ENCODE peak calls at places on chromosomes 5 and 9, in seven cellular contexts. One of them, this sample, is unnamed.

GRCh38 chr9:98323051-98323830 is 67.8 kb upstream of the TBC1D2 start:
- DNase-seq in progenitor cell of endocrine pancreas: no peak
- DNase-seq in GM12892: no peak
- DNase-seq in CD4-positive, alpha-beta T cell: no peak
- DNase-seq in adrenal gland: peak; percentile 46
- DNase-seq in A549: no peak
- DNase-seq in activated CD4-positive, alpha-beta T cell treated with anti-CD3 and anti-CD28 coated beads, Interleukin-2, amount 10 ng/mL, durations not matched to agents 7 days and 5 days: no peak
- DNase-seq in this sample: no peak

GRCh38 chr5:137155621-137156020 is 343.5 kb downstream of the SPOCK1 start:
- DNase-seq in GM12892: no peak
- DNase-seq in A549: no peak
- DNase-seq in CD4-positive, alpha-beta T cell: no peak
- DNase-seq in progenitor cell of endocrine pancreas: no peak
- DNase-seq in adrenal gland: no peak
- DNase-seq in activated CD4-positive, alpha-beta T cell treated with anti-CD3 and anti-CD28 coated beads, Interleukin-2, amount 10 ng/mL, durations not matched to agents 7 days and 5 days: no peak
- DNase-seq in this sample: no peak

GRCh38 chr5:161403121-161403520 is 143.4 kb downstream of the GABRB2 start:
- DNase-seq in progenitor cell of endocrine pancreas: no peak
- DNase-seq in CD4-positive, alpha-beta T cell: no peak
- DNase-seq in GM12892: no peak
- DNase-seq in activated CD4-positive, alpha-beta T cell treated with anti-CD3 and anti-CD28 coated beads, Interleukin-2, amount 10 ng/mL, durations not matched to agents 7 days and 5 days: no peak
- DNase-seq in adrenal gland: no peak
- DNase-seq in A549: no peak
- DNase-seq in this sample: no peak

GRCh38 chr9:93030642-93031628 is 27.6 kb upstream of the SUSD3 start:
- DNase-seq in progenitor cell of endocrine pancreas: no peak
- DNase-seq in adrenal gland: no peak
- DNase-seq in GM12892: no peak
- DNase-seq in A549: no peak
- DNase-seq in CD4-positive, alpha-beta T cell: no peak
- DNase-seq in activated CD4-positive, alpha-beta T cell treated with anti-CD3 and anti-CD28 coated beads, Interleukin-2, amount 10 ng/mL, durations not matched to agents 7 days and 5 days: no peak
- DNase-seq in this sample: no peak

GRCh38 chr9:83219924-83220438 is 157.0 kb upstream of the RASEF start:
- DNase-seq in activated CD4-positive, alpha-beta T cell treated with anti-CD3 and anti-CD28 coated beads, Interleukin-2, amount 10 ng/mL, durations not matched to agents 7 days and 5 days: no peak
- DNase-seq in GM12892: no peak
- DNase-seq in progenitor cell of endocrine pancreas: no peak
- DNase-seq in adrenal gland: no peak
- DNase-seq in A549: no peak
- DNase-seq in CD4-positive, alpha-beta T cell: no peak
- DNase-seq in this sample: no peak

GRCh38 chr9:88874391-88874790 is 116.9 kb upstream of the S1PR3 start:
- DNase-seq in activated CD4-positive, alpha-beta T cell treated with anti-CD3 and anti-CD28 coated beads, Interleukin-2, amount 10 ng/mL, durations not matched to agents 7 days and 5 days: no peak
- DNase-seq in progenitor cell of endocrine pancreas: no peak
- DNase-seq in adrenal gland: no peak
- DNase-seq in A549: no peak
- DNase-seq in GM12892: no peak
- DNase-seq in CD4-positive, alpha-beta T cell: no peak
- DNase-seq in this sample: no peak

GRCh38 chr9:128765499-128765898 is 6.2 kb downstream of the ZER1 start:
- DNase-seq in A549: no peak
- DNase-seq in adrenal gland: no peak
- DNase-seq in activated CD4-positive, alpha-beta T cell treated with anti-CD3 and anti-CD28 coated beads, Interleukin-2, amount 10 ng/mL, durations not matched to agents 7 days and 5 days: no peak
- DNase-seq in progenitor cell of endocrine pancreas: no peak
- DNase-seq in GM12892: no peak
- DNase-seq in CD4-positive, alpha-beta T cell: no peak
- DNase-seq in this sample: no peak

GRCh38 chr9:98018347-98018746 is 35.2 kb downstream of the ANP32B start:
- DNase-seq in GM12892: no peak
- DNase-seq in adrenal gland: no peak
- DNase-seq in CD4-positive, alpha-beta T cell: no peak
- DNase-seq in activated CD4-positive, alpha-beta T cell treated with anti-CD3 and anti-CD28 coated beads, Interleukin-2, amount 10 ng/mL, durations not matched to agents 7 days and 5 days: no peak
- DNase-seq in A549: no peak
- DNase-seq in progenitor cell of endocrine pancreas: no peak
- DNase-seq in this sample: no peak

GRCh38 chr5:107431998-107432397 is 238.7 kb downstream of the EFNA5 start:
- DNase-seq in A549: peak; percentile 10
- DNase-seq in GM12892: no peak
- DNase-seq in CD4-positive, alpha-beta T cell: no peak
- DNase-seq in adrenal gland: no peak
- DNase-seq in activated CD4-positive, alpha-beta T cell treated with anti-CD3 and anti-CD28 coated beads, Interleukin-2, amount 10 ng/mL, durations not matched to agents 7 days and 5 days: no peak
- DNase-seq in progenitor cell of endocrine pancreas: no peak
- DNase-seq in this sample: no peak

GRCh38 chr5:116492016-116492623 is 82.5 kb downstream of the SEMA6A start:
- DNase-seq in activated CD4-positive, alpha-beta T cell treated with anti-CD3 and anti-CD28 coated beads, Interleukin-2, amount 10 ng/mL, durations not matched to agents 7 days and 5 days: peak; percentile 12
- DNase-seq in A549: no peak
- DNase-seq in GM12892: no peak
- DNase-seq in CD4-positive, alpha-beta T cell: no peak
- DNase-seq in adrenal gland: no peak
- DNase-seq in progenitor cell of endocrine pancreas: no peak
- DNase-seq in this sample: no peak

GRCh38 chr5:128538249-128539037 is 398 bp upstream of the FBN2 start:
- DNase-seq in A549: peak; percentile 63
- DNase-seq in GM12892: no peak
- DNase-seq in activated CD4-positive, alpha-beta T cell treated with anti-CD3 and anti-CD28 coated beads, Interleukin-2, amount 10 ng/mL, durations not matched to agents 7 days and 5 days: no peak
- DNase-seq in adrenal gland: peak; percentile 87
- DNase-seq in CD4-positive, alpha-beta T cell: no peak
- DNase-seq in progenitor cell of endocrine pancreas: peak; percentile 29
- DNase-seq in this sample: peak; percentile 46

GRCh38 chr9:101398930-101399640 is 434 bp downstream of the ZNF189 start:
- DNase-seq in activated CD4-positive, alpha-beta T cell treated with anti-CD3 and anti-CD28 coated beads, Interleukin-2, amount 10 ng/mL, durations not matched to agents 7 days and 5 days: peak; percentile 6
- DNase-seq in GM12892: no peak
- DNase-seq in adrenal gland: peak; percentile 29
- DNase-seq in CD4-positive, alpha-beta T cell: no peak
- DNase-seq in progenitor cell of endocrine pancreas: no peak
- DNase-seq in A549: no peak
- DNase-seq in this sample: no peak

GRCh38 chr5:67879619-67880357 is 335.8 kb upstream of the PIK3R1 start:
- DNase-seq in CD4-positive, alpha-beta T cell: no peak
- DNase-seq in progenitor cell of endocrine pancreas: no peak
- DNase-seq in GM12892: no peak
- DNase-seq in activated CD4-positive, alpha-beta T cell treated with anti-CD3 and anti-CD28 coated beads, Interleukin-2, amount 10 ng/mL, durations not matched to agents 7 days and 5 days: no peak
- DNase-seq in A549: no peak
- DNase-seq in adrenal gland: no peak
- DNase-seq in this sample: no peak

GRCh38 chr5:1294839-1295649 is at the start of gene TERT:
- DNase-seq in adrenal gland: no peak
- DNase-seq in progenitor cell of endocrine pancreas: peak; percentile 65
- DNase-seq in GM12892: no peak
- DNase-seq in CD4-positive, alpha-beta T cell: peak; percentile 68
- DNase-seq in A549: peak; percentile 48
- DNase-seq in activated CD4-positive, alpha-beta T cell treated with anti-CD3 and anti-CD28 coated beads, Interleukin-2, amount 10 ng/mL, durations not matched to agents 7 days and 5 days: peak; percentile 79
- DNase-seq in this sample: no peak

GRCh38 chr5:172414618-172415599 is 39.4 kb downstream of the SH3PXD2B start:
- DNase-seq in GM12892: no peak
- DNase-seq in CD4-positive, alpha-beta T cell: no peak
- DNase-seq in activated CD4-positive, alpha-beta T cell treated with anti-CD3 and anti-CD28 coated beads, Interleukin-2, amount 10 ng/mL, durations not matched to agents 7 days and 5 days: no peak
- DNase-seq in progenitor cell of endocrine pancreas: no peak
- DNase-seq in adrenal gland: peak; percentile 77
- DNase-seq in A549: no peak
- DNase-seq in this sample: peak; percentile 85

GRCh38 chr5:68426609-68427008 is 211.1 kb downstream of the PIK3R1 start:
- DNase-seq in GM12892: no peak
- DNase-seq in adrenal gland: no peak
- DNase-seq in CD4-positive, alpha-beta T cell: no peak
- DNase-seq in activated CD4-positive, alpha-beta T cell treated with anti-CD3 and anti-CD28 coated beads, Interleukin-2, amount 10 ng/mL, durations not matched to agents 7 days and 5 days: no peak
- DNase-seq in progenitor cell of endocrine pancreas: no peak
- DNase-seq in A549: no peak
- DNase-seq in this sample: no peak

GRCh38 chr5:105587963-105588662 is 2025.5 kb upstream of the NUDT12 start:
- DNase-seq in CD4-positive, alpha-beta T cell: no peak
- DNase-seq in A549: no peak
- DNase-seq in activated CD4-positive, alpha-beta T cell treated with anti-CD3 and anti-CD28 coated beads, Interleukin-2, amount 10 ng/mL, durations not matched to agents 7 days and 5 days: no peak
- DNase-seq in adrenal gland: no peak
- DNase-seq in GM12892: no peak
- DNase-seq in progenitor cell of endocrine pancreas: no peak
- DNase-seq in this sample: no peak

GRCh38 chr5:74200560-74200959 is 440.0 kb downstream of the ENC1 start:
- DNase-seq in progenitor cell of endocrine pancreas: no peak
- DNase-seq in CD4-positive, alpha-beta T cell: no peak
- DNase-seq in GM12892: no peak
- DNase-seq in activated CD4-positive, alpha-beta T cell treated with anti-CD3 and anti-CD28 coated beads, Interleukin-2, amount 10 ng/mL, durations not matched to agents 7 days and 5 days: no peak
- DNase-seq in adrenal gland: no peak
- DNase-seq in A549: no peak
- DNase-seq in this sample: no peak

GRCh38 chr9:133995012-133995896 is 3.1 kb upstream of the VAV2 start:
- DNase-seq in progenitor cell of endocrine pancreas: no peak
- DNase-seq in GM12892: no peak
- DNase-seq in adrenal gland: no peak
- DNase-seq in A549: peak; percentile 72
- DNase-seq in CD4-positive, alpha-beta T cell: no peak
- DNase-seq in activated CD4-positive, alpha-beta T cell treated with anti-CD3 and anti-CD28 coated beads, Interleukin-2, amount 10 ng/mL, durations not matched to agents 7 days and 5 days: no peak
- DNase-seq in this sample: no peak

GRCh38 chr9:98097836-98098235 is 21.2 kb downstream of the TRIM14 start:
- DNase-seq in CD4-positive, alpha-beta T cell: peak; percentile 34
- DNase-seq in progenitor cell of endocrine pancreas: no peak
- DNase-seq in activated CD4-positive, alpha-beta T cell treated with anti-CD3 and anti-CD28 coated beads, Interleukin-2, amount 10 ng/mL, durations not matched to agents 7 days and 5 days: peak; percentile 34
- DNase-seq in A549: no peak
- DNase-seq in GM12892: no peak
- DNase-seq in adrenal gland: no peak
- DNase-seq in this sample: no peak

GRCh38 chr9:135572233-135572632 is 10.7 kb downstream of the PAEP start:
- DNase-seq in activated CD4-positive, alpha-beta T cell treated with anti-CD3 and anti-CD28 coated beads, Interleukin-2, amount 10 ng/mL, durations not matched to agents 7 days and 5 days: no peak
- DNase-seq in GM12892: no peak
- DNase-seq in progenitor cell of endocrine pancreas: no peak
- DNase-seq in adrenal gland: no peak
- DNase-seq in CD4-positive, alpha-beta T cell: no peak
- DNase-seq in A549: no peak
- DNase-seq in this sample: no peak

GRCh38 chr9:77981332-77981731 is 50.3 kb downstream of the GNAQ start:
- DNase-seq in activated CD4-positive, alpha-beta T cell treated with anti-CD3 and anti-CD28 coated beads, Interleukin-2, amount 10 ng/mL, durations not matched to agents 7 days and 5 days: no peak
- DNase-seq in adrenal gland: peak; percentile 35
- DNase-seq in CD4-positive, alpha-beta T cell: no peak
- DNase-seq in GM12892: no peak
- DNase-seq in progenitor cell of endocrine pancreas: no peak
- DNase-seq in A549: no peak
- DNase-seq in this sample: no peak

GRCh38 chr5:10607023-10607665 is 43.3 kb downstream of the ANKRD33B start:
- DNase-seq in adrenal gland: no peak
- DNase-seq in GM12892: peak; percentile 57
- DNase-seq in activated CD4-positive, alpha-beta T cell treated with anti-CD3 and anti-CD28 coated beads, Interleukin-2, amount 10 ng/mL, durations not matched to agents 7 days and 5 days: no peak
- DNase-seq in progenitor cell of endocrine pancreas: no peak
- DNase-seq in CD4-positive, alpha-beta T cell: no peak
- DNase-seq in A549: no peak
- DNase-seq in this sample: no peak

GRCh38 chr9:87285183-87285582 is 212.5 kb upstream of the DAPK1 start:
- DNase-seq in activated CD4-positive, alpha-beta T cell treated with anti-CD3 and anti-CD28 coated beads, Interleukin-2, amount 10 ng/mL, durations not matched to agents 7 days and 5 days: no peak
- DNase-seq in A549: no peak
- DNase-seq in progenitor cell of endocrine pancreas: no peak
- DNase-seq in GM12892: no peak
- DNase-seq in CD4-positive, alpha-beta T cell: no peak
- DNase-seq in adrenal gland: no peak
- DNase-seq in this sample: no peak

GRCh38 chr5:32241034-32241783 is 67.1 kb upstream of the GOLPH3 start:
- DNase-seq in progenitor cell of endocrine pancreas: no peak
- DNase-seq in adrenal gland: no peak
- DNase-seq in A549: no peak
- DNase-seq in GM12892: no peak
- DNase-seq in activated CD4-positive, alpha-beta T cell treated with anti-CD3 and anti-CD28 coated beads, Interleukin-2, amount 10 ng/mL, durations not matched to agents 7 days and 5 days: no peak
- DNase-seq in CD4-positive, alpha-beta T cell: no peak
- DNase-seq in this sample: no peak

GRCh38 chr5:56861893-56862485 is 46.6 kb downstream of the MAP3K1 start:
- DNase-seq in GM12892: no peak
- DNase-seq in activated CD4-positive, alpha-beta T cell treated with anti-CD3 and anti-CD28 coated beads, Interleukin-2, amount 10 ng/mL, durations not matched to agents 7 days and 5 days: no peak
- DNase-seq in CD4-positive, alpha-beta T cell: no peak
- DNase-seq in A549: no peak
- DNase-seq in adrenal gland: no peak
- DNase-seq in progenitor cell of endocrine pancreas: no peak
- DNase-seq in this sample: no peak

GRCh38 chr5:172758077-172758835 is 12.7 kb downstream of the DUSP1 start:
- DNase-seq in progenitor cell of endocrine pancreas: no peak
- DNase-seq in activated CD4-positive, alpha-beta T cell treated with anti-CD3 and anti-CD28 coated beads, Interleukin-2, amount 10 ng/mL, durations not matched to agents 7 days and 5 days: no peak
- DNase-seq in GM12892: no peak
- DNase-seq in adrenal gland: peak; percentile 80
- DNase-seq in CD4-positive, alpha-beta T cell: no peak
- DNase-seq in A549: peak; percentile 91
- DNase-seq in this sample: peak; percentile 62

GRCh38 chr5:176793736-176794135 is 16.6 kb upstream of the UNC5A start:
- DNase-seq in GM12892: no peak
- DNase-seq in CD4-positive, alpha-beta T cell: no peak
- DNase-seq in adrenal gland: no peak
- DNase-seq in A549: no peak
- DNase-seq in progenitor cell of endocrine pancreas: no peak
- DNase-seq in activated CD4-positive, alpha-beta T cell treated with anti-CD3 and anti-CD28 coated beads, Interleukin-2, amount 10 ng/mL, durations not matched to agents 7 days and 5 days: no peak
- DNase-seq in this sample: no peak

This sample was measured in uterus.